ENCODE peak calls at places on chromosomes 16 and 17, in ten cellular contexts. E, J, F, X, P, B, A, S, W and K are unnamed samples.

GRCh38 chr17:74864866-74865395 is 5.2 kb upstream of the GRIN2C start:
- DNase-seq in E (peak; percentile 75), J (peak; percentile 67), F (peak; percentile 73), X (peak; percentile 56), P (peak; percentile 64), B (peak; percentile 79), A (peak; percentile 87), S (peak; percentile 57), W (peak; percentile 91), K (peak; percentile 70)

GRCh38 chr17:6910987-6911603 is 79.6 kb upstream of the TEKT1 start:
- DNase-seq in E (no peak), J (no peak), F (peak; percentile 73), X (peak; percentile 35), P (no peak), B (no peak), A (no peak), S (peak; percentile 57), W (no peak), K (no peak)

GRCh38 chr16:76955629-76956028 is 235.4 kb upstream of the MON1B start:
- DNase-seq in E (no peak), J (no peak), F (peak; percentile 21), X (no peak), P (no peak), B (no peak), A (no peak), S (peak; percentile 5), W (no peak), K (no peak)

GRCh38 chr17:72121164-72122001 is 563 bp downstream of the SOX9 start:
- DNase-seq in E (peak; percentile 36), J (no peak), F (peak; percentile 70), X (peak; percentile 62), P (peak; percentile 45), B (peak; percentile 42), A (peak; percentile 80), S (peak; percentile 69), W (no peak), K (no peak)

GRCh38 chr16:69236319-69236718 is 49.4 kb downstream of the SNTB2 start:
- DNase-seq in E (no peak), J (no peak), F (no peak), X (no peak), P (no peak), B (no peak), A (no peak), S (no peak), W (no peak), K (no peak)

GRCh38 chr17:8629371-8630226 is 926 bp downstream of the MYH10 start:
- DNase-seq in E (peak; percentile 40), J (no peak), F (no peak), X (no peak), P (peak; percentile 45), B (peak; percentile 13), A (no peak), S (no peak), W (peak; percentile 42), K (no peak)

GRCh38 chr17:75624021-75624420 is 9.2 kb upstream of the SMIM5 start:
- DNase-seq in E (no peak), J (no peak), F (no peak), X (no peak), P (no peak), B (no peak), A (no peak), S (no peak), W (no peak), K (no peak)

GRCh38 chr17:39955726-39956225 is 7.0 kb upstream of the GSDMA start:
- DNase-seq in E (no peak), J (no peak), F (no peak), X (no peak), P (no peak), B (no peak), A (no peak), S (no peak), W (no peak), K (no peak)

GRCh38 chr16:80659865-80660264 is 119.1 kb downstream of the DYNLRB2 start:
- DNase-seq in E (no peak), J (no peak), F (no peak), X (no peak), P (no peak), B (no peak), A (no peak), S (no peak), W (no peak), K (no peak)

GRCh38 chr17:31559647-31560501 is 168.4 kb downstream of the RAB11FIP4 start:
- DNase-seq in E (no peak), J (no peak), F (no peak), X (no peak), P (no peak), B (no peak), A (no peak), S (no peak), W (no peak), K (no peak)

GRCh38 chr16:79638386-79639106 is 38.0 kb upstream of the MAF start:
- DNase-seq in E (no peak), J (no peak), F (no peak), X (no peak), P (no peak), B (no peak), A (no peak), S (no peak), W (no peak), K (no peak)

GRCh38 chr16:14668556-14669223 is 25.4 kb downstream of the PLA2G10 start:
- DNase-seq in E (no peak), J (no peak), F (no peak), X (no peak), P (no peak), B (peak; percentile 32), A (no peak), S (no peak), W (no peak), K (no peak)

GRCh38 chr16:72768611-72769010 is 279.3 kb downstream of the ZFHX3 start:
- DNase-seq in E (no peak), J (no peak), F (no peak), X (no peak), P (no peak), B (no peak), A (no peak), S (no peak), W (no peak), K (no peak)

GRCh38 chr16:55370762-55371482 is 46.9 kb downstream of the IRX6 start:
- DNase-seq in E (peak; percentile 75), J (no peak), F (peak; percentile 57), X (peak; percentile 59), P (peak; percentile 68), B (peak; percentile 15), A (peak; percentile 80), S (peak; percentile 8), W (peak; percentile 88), K (no peak)

GRCh38 chr16:89899879-89900481 is 18.7 kb upstream of the MC1R start:
- DNase-seq in E (no peak), J (no peak), F (no peak), X (no peak), P (no peak), B (no peak), A (no peak), S (no peak), W (no peak), K (no peak)

GRCh38 chr16:51734220-51734619 is 583.1 kb upstream of the SALL1 start:
- DNase-seq in E (no peak), J (no peak), F (no peak), X (no peak), P (no peak), B (no peak), A (no peak), S (no peak), W (no peak), K (no peak)

GRCh38 chr16:23504453-23505179 is 5.7 kb downstream of the GGA2 start:
- DNase-seq in E (no peak), J (peak; percentile 36), F (peak; percentile 97), X (peak; percentile 87), P (peak; percentile 68), B (peak; percentile 42), A (no peak), S (peak; percentile 94), W (peak; percentile 46), K (peak; percentile 76)
- TF ChIP-seq CTCF in E (no peak), J (no peak), F (peak; percentile 42), X (no peak), P (peak; percentile 16), B (no peak), A (no peak), S (no peak), W (no peak), K (no peak)

GRCh38 chr16:86511317-86512161 is 1.2 kb downstream of the FOXF1 start:
- DNase-seq in E (no peak), J (no peak), F (peak; percentile 43), X (no peak), P (no peak), B (no peak), A (no peak), S (peak; percentile 31), W (no peak), K (no peak)
- TF ChIP-seq CTCF in E (no peak), J (no peak), F (no peak), X (no peak), P (no peak), B (no peak), A (no peak), S (no peak), W (no peak), K (no peak)

DNA sequence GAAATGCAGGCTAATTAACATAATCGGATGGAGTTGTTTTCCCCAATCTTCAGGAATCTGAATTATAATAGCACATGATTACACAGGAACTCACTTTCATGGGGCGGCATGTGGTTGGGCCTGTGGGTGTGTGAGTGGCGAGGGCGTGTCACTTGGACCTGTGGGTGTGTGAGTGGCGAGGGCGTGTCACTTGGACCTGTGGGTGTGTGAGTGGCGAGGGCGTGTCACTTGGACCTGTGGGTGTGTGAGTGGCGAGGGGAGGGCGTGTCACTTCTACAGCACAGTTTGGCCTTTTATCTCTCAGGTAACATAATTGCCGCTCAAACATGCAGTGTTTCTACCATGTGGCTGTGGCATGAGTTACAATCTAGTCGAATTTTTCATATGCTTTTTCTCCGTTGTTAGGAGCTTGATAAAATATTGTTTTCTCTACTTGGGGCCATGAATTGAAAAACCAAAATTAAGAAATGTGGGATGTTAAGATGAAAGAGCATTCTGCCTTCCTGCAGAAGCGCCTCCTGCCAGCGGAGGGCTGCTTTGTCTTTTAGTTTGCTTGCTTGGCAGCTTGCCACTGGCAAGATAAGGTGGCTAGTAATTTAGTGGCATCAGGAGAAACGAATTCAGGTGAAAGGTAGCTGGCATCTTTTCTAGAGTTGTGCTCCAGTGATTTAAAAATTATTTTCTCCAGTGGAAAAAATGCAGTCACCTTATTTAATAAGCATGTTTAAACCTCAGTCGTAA is 36.2 kb downstream of the USP10 start:
- DNase-seq in E (no peak), J (peak; percentile 39), F (no peak), X (no peak), P (no peak), B (peak; percentile 79), A (no peak), S (no peak), W (no peak), K (no peak)
- TF ChIP-seq CTCF in E (peak; percentile 40), J (peak; percentile 14), F (peak; percentile 21), X (no peak), P (no peak), B (no peak), A (no peak), S (no peak), W (no peak), K (no peak)

DNA sequence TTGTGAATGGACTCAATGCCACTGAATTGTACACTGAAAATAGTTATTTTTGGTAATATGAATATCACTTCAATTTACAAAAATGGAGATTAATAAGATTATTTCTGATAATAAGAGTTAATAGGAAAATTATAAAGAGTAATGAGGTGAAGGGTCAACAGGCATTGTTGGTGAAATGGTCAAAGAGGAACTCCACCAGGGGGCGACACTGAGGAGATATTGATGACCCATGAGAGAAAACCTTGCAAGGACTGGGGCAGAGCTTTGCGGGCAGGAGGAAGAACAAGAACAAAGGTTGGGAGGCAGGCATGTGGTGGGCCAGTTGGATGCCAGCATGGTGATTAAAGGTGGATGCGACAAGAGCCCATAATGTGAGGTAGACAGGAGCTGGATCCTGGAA is 74.0 kb upstream of the XYLT1 start:
- DNase-seq in E (no peak), J (no peak), F (no peak), X (no peak), P (no peak), B (no peak), A (no peak), S (no peak), W (no peak), K (no peak)
- TF ChIP-seq CTCF in E (no peak), J (peak; percentile 52), F (peak; percentile 6), X (peak; percentile 10), P (peak; percentile 40), B (peak; percentile 21), A (peak; percentile 62), S (no peak), W (peak; percentile 23), K (peak; percentile 23)